ENCODE peak calls at places on chromosomes 1 and 21, in eight cellular contexts. W, P, F, R, K, A, O and M are unnamed samples.

GRCh38 chr21:45224189-45224938 is 63.3 kb downstream of the POFUT2 start:
- DNase-seq in W (peak; percentile 5), P (peak; percentile 42), F (no peak), R (no peak), K (no peak), A (no peak), O (no peak), M (no peak)

GRCh38 chr1:109484519-109484975 is 842 bp downstream of the ATXN7L2 start:
- DNase-seq in W (no peak), P (no peak), F (no peak), R (peak; percentile 74), K (no peak), A (no peak), O (no peak), M (no peak)

GRCh38 chr21:31731802-31732537 is at the start of gene SCAF4:
- DNase-seq in W (peak; percentile 81), P (peak; percentile 92), F (peak; percentile 50), R (peak; percentile 89), K (peak; percentile 89), A (peak; percentile 80), O (peak; percentile 88), M (peak; percentile 66)

GRCh38 chr1:39081266-39082139 is 55.4 kb downstream of the NDUFS5 start:
- DNase-seq in W (no peak), P (peak; percentile 27), F (no peak), R (no peak), K (no peak), A (no peak), O (no peak), M (no peak)

GRCh38 chr1:36458910-36459309 is 5.3 kb downstream of the MRPS15 start:
- DNase-seq in W (no peak), P (no peak), F (no peak), R (no peak), K (no peak), A (no peak), O (no peak), M (no peak)

GRCh38 chr1:116769561-116769977 is 15.3 kb downstream of the CD2 start:
- DNase-seq in W (peak; percentile 32), P (peak; percentile 37), F (no peak), R (no peak), K (no peak), A (no peak), O (no peak), M (peak; percentile 43)

GRCh38 chr21:25396135-25396711 is 211.1 kb downstream of the MRPL39 start:
- DNase-seq in W (no peak), P (no peak), F (no peak), R (no peak), K (no peak), A (no peak), O (no peak), M (no peak)

GRCh38 chr1:248375446-248375845 is at the start of gene OR2T6:
- DNase-seq in W (no peak), P (no peak), F (no peak), R (no peak), K (no peak), A (no peak), O (no peak), M (no peak)

GRCh38 chr1:60849401-60849800 is 233.0 kb upstream of the NFIA start:
- DNase-seq in W (no peak), P (no peak), F (no peak), R (peak; percentile 72), K (no peak), A (no peak), O (no peak), M (no peak)

GRCh38 chr1:112397051-112397471 is 1.0 kb downstream of the CTTNBP2NL start:
- DNase-seq in W (no peak), P (peak; percentile 49), F (no peak), R (no peak), K (no peak), A (no peak), O (no peak), M (no peak)

GRCh38 chr1:199287632-199288031 is 648.8 kb downstream of the PTPRC start:
- DNase-seq in W (peak; percentile 19), P (no peak), F (no peak), R (no peak), K (no peak), A (no peak), O (no peak), M (no peak)

GRCh38 chr1:88134983-88135921 is 548.8 kb upstream of the PKN2 start:
- DNase-seq in W (no peak), P (no peak), F (no peak), R (peak; percentile 38), K (no peak), A (no peak), O (no peak), M (no peak)

GRCh38 chr1:53725238-53725689 is 13.7 kb downstream of the GLIS1 start:
- DNase-seq in W (no peak), P (no peak), F (no peak), R (peak; percentile 86), K (no peak), A (peak; percentile 14), O (no peak), M (no peak)

GRCh38 chr1:241606544-241606943 is 33.6 kb downstream of the CHML start:
- DNase-seq in W (no peak), P (no peak), F (no peak), R (no peak), K (no peak), A (peak; percentile 49), O (no peak), M (no peak)

GRCh38 chr1:70945676-70946075 is 101.9 kb downstream of the PTGER3 start:
- DNase-seq in W (no peak), P (no peak), F (no peak), R (no peak), K (no peak), A (no peak), O (no peak), M (no peak)
- TF ChIP-seq CTCF in W (no peak), P (no peak), F (no peak), R (no peak), K (no peak), A (no peak), O (no peak), M (no peak)

GRCh38 chr1:205283270-205284147 is 38.0 kb downstream of the NUAK2 start:
- DNase-seq in W (no peak), P (no peak), F (no peak), R (no peak), K (no peak), A (no peak), O (no peak), M (no peak)
- H3K4me3 ChIP-seq in W (no peak overlapping the region), P (no peak overlapping the region), F (no peak overlapping the region), R (no peak overlapping the region), K (no peak overlapping the region), A (no peak overlapping the region), O (no peak overlapping the region), M (no peak overlapping the region)

DNA sequence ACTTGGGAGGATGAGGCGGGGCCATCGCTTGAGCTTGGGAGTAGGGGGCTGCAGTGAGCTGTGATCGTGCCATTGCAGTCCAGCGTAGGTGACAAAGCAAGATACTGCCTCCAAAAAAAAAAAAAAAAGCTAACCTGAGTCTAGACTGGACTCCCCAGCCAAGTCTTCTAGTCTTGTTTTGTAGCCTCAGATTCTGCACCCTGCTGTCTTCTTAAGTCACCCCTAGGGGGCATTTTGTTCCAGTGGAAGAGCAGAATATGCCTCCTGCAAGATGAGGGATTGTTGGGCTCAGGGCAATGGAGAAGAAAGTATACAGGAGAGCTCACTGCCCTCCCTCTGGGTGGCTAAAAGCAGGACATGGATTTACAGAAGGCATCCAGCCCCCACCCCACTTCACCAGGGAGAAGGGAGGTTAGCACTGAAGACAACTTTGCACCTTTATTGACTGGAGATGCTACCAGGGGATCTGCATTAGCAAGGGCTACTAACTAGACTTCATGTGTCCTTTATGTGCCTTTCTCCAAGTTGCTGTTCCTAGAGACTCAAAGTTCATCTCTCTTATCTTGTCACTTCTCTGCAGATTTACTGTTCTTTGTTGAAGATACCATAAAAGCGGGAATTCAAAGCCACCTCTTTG is 15.3 kb upstream of the RNF187 start:
- DNase-seq in W (no peak), P (no peak), F (no peak), R (peak; percentile 93), K (no peak), A (peak; percentile 75), O (no peak), M (no peak)
- TF ChIP-seq CTCF in W (peak; percentile 64), P (peak; percentile 36), F (peak; percentile 41), R (peak; percentile 84), K (no peak), A (peak; percentile 40), O (peak; percentile 36), M (peak; percentile 30)

GRCh38 chr1:100881687-100882086 is 13.0 kb downstream of the EXTL2 start:
- DNase-seq in W (no peak), P (no peak), F (no peak), R (peak; percentile 12), K (no peak), A (no peak), O (no peak), M (no peak)

GRCh38 chr1:100883963-100884362 is 10.7 kb downstream of the EXTL2 start:
- DNase-seq in W (peak; percentile 68), P (no peak), F (no peak), R (no peak), K (no peak), A (peak; percentile 44), O (no peak), M (peak; percentile 58)

GRCh38 chr1:100879422-100879821 is 15.2 kb downstream of the EXTL2 start:
- DNase-seq in W (no peak), P (no peak), F (no peak), R (no peak), K (no peak), A (no peak), O (no peak), M (no peak)

DNA sequence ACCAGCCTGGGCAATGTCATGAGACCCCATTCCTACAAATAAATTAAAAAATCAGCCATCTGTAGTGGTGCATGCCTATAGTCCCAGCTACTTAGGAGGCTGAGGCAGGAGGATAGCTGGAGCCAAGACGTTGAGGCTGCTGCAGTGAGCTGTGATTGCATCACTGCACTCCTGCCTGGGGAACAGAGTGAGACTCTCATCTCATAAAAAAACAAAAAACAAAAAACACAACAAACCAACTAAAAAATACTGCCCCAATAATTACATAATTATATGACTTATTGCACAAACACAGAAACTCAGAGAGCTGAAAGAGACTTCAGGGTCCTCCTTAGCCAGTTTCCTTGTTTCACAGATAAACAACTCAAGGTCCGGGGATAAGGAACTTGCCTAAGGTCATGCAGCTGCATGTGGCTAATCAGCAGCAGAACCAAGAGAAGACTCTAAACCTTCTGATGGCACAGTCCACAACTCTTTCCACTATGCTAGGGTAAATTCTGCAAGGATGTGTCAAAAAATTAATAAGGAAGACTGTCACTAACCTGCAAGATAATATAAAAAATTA is 11.9 kb downstream of the EXTL2 start:
- DNase-seq in W (no peak), P (no peak), F (no peak), R (no peak), K (no peak), A (no peak), O (no peak), M (no peak)
- H3K4me3 ChIP-seq in W (no peak overlapping the region), P (no peak overlapping the region), F (no peak overlapping the region), R (no peak overlapping the region), K (no peak overlapping the region), A (no peak overlapping the region), O (no peak overlapping the region), M (no peak overlapping the region)